ENCODE peak calls at places on chromosomes 5 and 9, in eight cellular contexts. One of them, this sample, is unnamed.

GRCh38 chr5:1111727-1112289 is at the start of gene SLC12A7:
- DNase-seq in cardiac muscle cell: peak; percentile 79
- DNase-seq in PC-3: peak; percentile 77
- DNase-seq in spleen: peak; percentile 91
- DNase-seq in GM12878: no peak
- DNase-seq in heart right ventricle: peak; percentile 74
- DNase-seq in stomach: peak; percentile 81
- DNase-seq in tibial nerve: no peak
- DNase-seq in this sample: no peak

GRCh38 chr5:69083412-69083811 is 10.4 kb upstream of the SLC30A5 start:
- DNase-seq in spleen: no peak
- DNase-seq in heart right ventricle: no peak
- DNase-seq in cardiac muscle cell: no peak
- DNase-seq in tibial nerve: no peak
- DNase-seq in GM12878: no peak
- DNase-seq in PC-3: peak; percentile 60
- DNase-seq in stomach: no peak
- DNase-seq in this sample: no peak

GRCh38 chr9:93829271-93830223 is 125.6 kb downstream of the BARX1 start:
- DNase-seq in PC-3: no peak
- DNase-seq in cardiac muscle cell: peak; percentile 2
- DNase-seq in spleen: no peak
- DNase-seq in tibial nerve: no peak
- DNase-seq in GM12878: no peak
- DNase-seq in heart right ventricle: no peak
- DNase-seq in stomach: no peak
- DNase-seq in this sample: no peak

GRCh38 chr5:139652788-139653241 is 4.7 kb downstream of the CXXC5 start:
- DNase-seq in GM12878: no peak
- DNase-seq in heart right ventricle: no peak
- DNase-seq in tibial nerve: no peak
- DNase-seq in stomach: no peak
- DNase-seq in PC-3: no peak
- DNase-seq in cardiac muscle cell: no peak
- DNase-seq in spleen: no peak
- DNase-seq in this sample: no peak

GRCh38 chr9:37988602-37989001 is 80.4 kb downstream of the SHB start:
- DNase-seq in GM12878: no peak
- DNase-seq in cardiac muscle cell: no peak
- DNase-seq in tibial nerve: no peak
- DNase-seq in stomach: no peak
- DNase-seq in spleen: no peak
- DNase-seq in PC-3: no peak
- DNase-seq in heart right ventricle: no peak
- DNase-seq in this sample: no peak

GRCh38 chr5:121380066-121380465 is 471.6 kb upstream of the FTMT start:
- DNase-seq in heart right ventricle: no peak
- DNase-seq in PC-3: no peak
- DNase-seq in GM12878: no peak
- DNase-seq in stomach: no peak
- DNase-seq in tibial nerve: no peak
- DNase-seq in spleen: no peak
- DNase-seq in cardiac muscle cell: no peak
- DNase-seq in this sample: no peak

GRCh38 chr5:98816574-98817222 is 43.2 kb downstream of the RGMB start:
- DNase-seq in spleen: no peak
- DNase-seq in tibial nerve: no peak
- DNase-seq in GM12878: no peak
- DNase-seq in cardiac muscle cell: no peak
- DNase-seq in heart right ventricle: no peak
- DNase-seq in PC-3: no peak
- DNase-seq in stomach: peak; percentile 92
- DNase-seq in this sample: no peak

GRCh38 chr9:34206561-34206960 is 27.7 kb downstream of the UBAP1 start:
- DNase-seq in stomach: no peak
- DNase-seq in PC-3: no peak
- DNase-seq in cardiac muscle cell: no peak
- DNase-seq in tibial nerve: no peak
- DNase-seq in GM12878: no peak
- DNase-seq in heart right ventricle: no peak
- DNase-seq in spleen: no peak
- DNase-seq in this sample: no peak

GRCh38 chr9:17480966-17481365 is 97.9 kb upstream of the SH3GL2 start:
- DNase-seq in stomach: no peak
- DNase-seq in cardiac muscle cell: no peak
- DNase-seq in PC-3: no peak
- DNase-seq in tibial nerve: no peak
- DNase-seq in heart right ventricle: peak; percentile 8
- DNase-seq in GM12878: no peak
- DNase-seq in spleen: peak; percentile 32
- DNase-seq in this sample: no peak

GRCh38 chr5:63211413-63212132 is 633.0 kb downstream of the LRRC70 start:
- DNase-seq in tibial nerve: no peak
- DNase-seq in GM12878: no peak
- DNase-seq in spleen: no peak
- DNase-seq in stomach: no peak
- DNase-seq in heart right ventricle: no peak
- DNase-seq in PC-3: no peak
- DNase-seq in cardiac muscle cell: no peak
- DNase-seq in this sample: no peak

GRCh38 chr5:59021837-59022514 is 439.1 kb downstream of the RAB3C start:
- DNase-seq in stomach: peak; percentile 35
- DNase-seq in GM12878: no peak
- DNase-seq in tibial nerve: no peak
- DNase-seq in PC-3: peak; percentile 68
- DNase-seq in heart right ventricle: peak; percentile 51
- DNase-seq in cardiac muscle cell: no peak
- DNase-seq in spleen: no peak
- DNase-seq in this sample: no peak

GRCh38 chr9:112659906-112660305 is 58.0 kb downstream of the INIP start:
- DNase-seq in stomach: no peak
- DNase-seq in PC-3: no peak
- DNase-seq in GM12878: no peak
- DNase-seq in spleen: no peak
- DNase-seq in cardiac muscle cell: no peak
- DNase-seq in heart right ventricle: no peak
- DNase-seq in tibial nerve: no peak
- DNase-seq in this sample: no peak

GRCh38 chr9:112669326-112669725 is 48.6 kb downstream of the INIP start:
- DNase-seq in heart right ventricle: no peak
- DNase-seq in GM12878: no peak
- DNase-seq in PC-3: no peak
- DNase-seq in spleen: no peak
- DNase-seq in stomach: no peak
- DNase-seq in tibial nerve: no peak
- DNase-seq in cardiac muscle cell: no peak
- DNase-seq in this sample: no peak

GRCh38 chr9:112663681-112664080 is 54.2 kb downstream of the INIP start:
- DNase-seq in PC-3: no peak
- DNase-seq in cardiac muscle cell: no peak
- DNase-seq in GM12878: no peak
- DNase-seq in heart right ventricle: no peak
- DNase-seq in spleen: no peak
- DNase-seq in tibial nerve: no peak
- DNase-seq in stomach: no peak
- DNase-seq in this sample: no peak

GRCh38 chr9:112664541-112664940 is 53.4 kb downstream of the INIP start:
- DNase-seq in heart right ventricle: no peak
- DNase-seq in cardiac muscle cell: no peak
- DNase-seq in stomach: no peak
- DNase-seq in spleen: no peak
- DNase-seq in PC-3: peak; percentile 12
- DNase-seq in tibial nerve: no peak
- DNase-seq in GM12878: no peak
- DNase-seq in this sample: no peak

DNA sequence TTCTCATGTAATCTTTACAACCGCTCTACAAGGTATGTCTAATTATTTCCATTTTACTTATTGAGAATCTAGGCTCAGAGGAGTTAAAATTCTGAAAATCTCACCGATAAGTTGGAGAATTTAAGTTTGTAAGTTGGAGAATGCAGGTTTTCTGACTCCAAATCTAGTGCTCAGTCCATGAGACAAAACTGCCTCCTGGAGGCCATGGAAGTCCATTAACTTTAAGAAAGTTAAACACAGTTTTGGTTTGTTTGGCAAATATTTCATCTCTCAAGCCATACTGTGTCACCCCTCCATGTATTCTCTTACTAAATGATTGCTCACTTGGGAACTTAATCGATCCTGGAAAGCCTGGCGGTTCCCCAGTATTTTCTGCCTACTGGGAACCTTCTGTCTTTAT is 52.6 kb downstream of the INIP start:
- DNase-seq in GM12878: no peak
- DNase-seq in tibial nerve: no peak
- DNase-seq in heart right ventricle: no peak
- DNase-seq in PC-3: peak; percentile 40
- DNase-seq in cardiac muscle cell: no peak
- DNase-seq in spleen: no peak
- DNase-seq in stomach: no peak
- DNase-seq in this sample: no peak
- TF ChIP-seq CTCF in GM12878: peak; percentile 36
- TF ChIP-seq CTCF in tibial nerve: no peak
- TF ChIP-seq CTCF in heart right ventricle: peak; percentile 22
- TF ChIP-seq CTCF in PC-3: peak; percentile 52
- TF ChIP-seq CTCF in cardiac muscle cell: peak; percentile 17
- TF ChIP-seq CTCF in spleen: no peak
- TF ChIP-seq CTCF in stomach: no peak
- TF ChIP-seq CTCF in this sample: no peak

GRCh38 chr5:82620957-82621600 is 342.9 kb upstream of the RPS23 start:
- DNase-seq in stomach: no peak
- DNase-seq in spleen: no peak
- DNase-seq in cardiac muscle cell: no peak
- DNase-seq in heart right ventricle: no peak
- DNase-seq in PC-3: peak; percentile 10
- DNase-seq in GM12878: no peak
- DNase-seq in tibial nerve: no peak
- DNase-seq in this sample: no peak
- H3K4me3 ChIP-seq in stomach: no peak overlapping the region
- H3K4me3 ChIP-seq in spleen: no peak overlapping the region
- H3K4me3 ChIP-seq in cardiac muscle cell: no peak overlapping the region
- H3K4me3 ChIP-seq in heart right ventricle: no peak overlapping the region
- H3K4me3 ChIP-seq in PC-3: no peak overlapping the region
- H3K4me3 ChIP-seq in GM12878: no peak overlapping the region
- H3K4me3 ChIP-seq in tibial nerve: no peak overlapping the region
- H3K4me3 ChIP-seq in this sample: no peak overlapping the region

DNA sequence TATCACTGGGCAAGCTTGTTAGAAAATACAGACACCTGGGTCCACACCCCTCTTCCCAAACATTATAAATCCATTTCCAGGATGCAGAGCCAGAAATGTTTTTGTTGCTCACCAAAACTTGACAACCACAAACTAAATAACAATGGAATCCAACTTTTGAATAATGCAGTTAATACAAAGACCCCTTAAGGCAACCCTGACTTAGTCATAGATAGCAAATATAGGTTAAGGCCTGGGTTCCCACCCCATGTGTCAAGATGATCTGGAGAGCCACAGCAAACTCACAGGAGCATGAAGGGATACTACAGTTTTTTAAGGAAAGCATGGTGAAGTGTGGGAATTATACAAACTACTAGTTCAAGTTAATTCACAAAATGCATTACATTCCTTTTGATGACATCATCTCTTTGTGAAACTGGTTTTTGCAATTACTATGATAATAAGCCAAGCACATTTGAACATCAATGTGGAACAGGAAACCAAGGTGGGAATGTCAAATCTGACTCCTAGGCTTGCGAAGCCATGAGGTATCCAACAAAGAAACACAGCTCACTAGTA is 50.6 kb downstream of the LHFPL2 start:
- DNase-seq in heart right ventricle: no peak
- DNase-seq in tibial nerve: no peak
- DNase-seq in spleen: no peak
- DNase-seq in PC-3: peak; percentile 71
- DNase-seq in cardiac muscle cell: no peak
- DNase-seq in GM12878: no peak
- DNase-seq in stomach: no peak
- DNase-seq in this sample: no peak
- H3K27ac ChIP-seq in heart right ventricle: peak overlapping the region; percentile 32
- H3K27ac ChIP-seq in tibial nerve: no peak overlapping the region
- H3K27ac ChIP-seq in spleen: no peak overlapping the region
- H3K27ac ChIP-seq in PC-3: peak overlapping the region; percentile 99
- H3K27ac ChIP-seq in cardiac muscle cell: peak overlapping the region; percentile 49
- H3K27ac ChIP-seq in GM12878: no peak overlapping the region
- H3K27ac ChIP-seq in stomach: no peak overlapping the region
- H3K27ac ChIP-seq in this sample: no peak overlapping the region

GRCh38 chr5:154595662-154596061 is 117.6 kb upstream of the HAND1 start:
- DNase-seq in GM12878: no peak
- DNase-seq in cardiac muscle cell: no peak
- DNase-seq in stomach: no peak
- DNase-seq in PC-3: no peak
- DNase-seq in heart right ventricle: no peak
- DNase-seq in tibial nerve: no peak
- DNase-seq in spleen: no peak
- DNase-seq in this sample: no peak

GRCh38 chr5:154589511-154589910 is 111.5 kb upstream of the HAND1 start:
- DNase-seq in cardiac muscle cell: no peak
- DNase-seq in GM12878: no peak
- DNase-seq in heart right ventricle: no peak
- DNase-seq in spleen: no peak
- DNase-seq in tibial nerve: no peak
- DNase-seq in PC-3: no peak
- DNase-seq in stomach: no peak
- DNase-seq in this sample: no peak

GRCh38 chr5:154588091-154588762 is 110.2 kb upstream of the HAND1 start:
- DNase-seq in stomach: no peak
- DNase-seq in heart right ventricle: no peak
- DNase-seq in cardiac muscle cell: no peak
- DNase-seq in PC-3: no peak
- DNase-seq in GM12878: no peak
- DNase-seq in spleen: no peak
- DNase-seq in tibial nerve: no peak
- DNase-seq in this sample: no peak

GRCh38 chr5:154590093-154590724 is 112.2 kb upstream of the HAND1 start:
- DNase-seq in cardiac muscle cell: no peak
- DNase-seq in stomach: no peak
- DNase-seq in heart right ventricle: no peak
- DNase-seq in tibial nerve: no peak
- DNase-seq in PC-3: no peak
- DNase-seq in spleen: no peak
- DNase-seq in GM12878: no peak
- DNase-seq in this sample: no peak

DNA sequence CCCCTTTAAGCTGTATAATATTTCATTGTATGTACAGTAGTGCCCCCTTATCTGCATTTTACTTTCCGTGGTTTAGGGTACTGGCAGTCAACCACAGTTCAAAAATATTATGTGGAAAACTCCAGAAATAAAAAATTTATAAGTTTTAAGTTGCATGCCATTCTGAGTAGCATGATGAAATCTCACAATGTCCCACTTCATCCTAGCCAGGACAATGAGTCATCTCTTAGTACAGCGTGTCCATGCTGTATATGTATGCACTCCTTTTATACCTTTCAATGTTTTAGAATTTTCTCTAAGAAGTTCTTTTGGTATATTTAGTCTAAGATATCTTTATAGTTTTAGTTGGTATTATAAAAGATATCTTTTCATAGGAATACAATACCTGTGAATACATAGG is 115.1 kb upstream of the HAND1 start:
- DNase-seq in cardiac muscle cell: no peak
- DNase-seq in spleen: no peak
- DNase-seq in GM12878: no peak
- DNase-seq in PC-3: peak; percentile 23
- DNase-seq in heart right ventricle: no peak
- DNase-seq in tibial nerve: no peak
- DNase-seq in stomach: no peak
- DNase-seq in this sample: no peak
- TF ChIP-seq CTCF in cardiac muscle cell: no peak
- TF ChIP-seq CTCF in spleen: no peak
- TF ChIP-seq CTCF in GM12878: no peak
- TF ChIP-seq CTCF in PC-3: no peak
- TF ChIP-seq CTCF in heart right ventricle: no peak
- TF ChIP-seq CTCF in tibial nerve: no peak
- TF ChIP-seq CTCF in stomach: no peak
- TF ChIP-seq CTCF in this sample: no peak

This sample was measured in thoracic aorta.